ENCODE peak calls at places on chromosomes 16 and 17, in seven cellular contexts. One of them, this sample, is unnamed.

GRCh38 chr16:22788190-22788530 is 25.8 kb upstream of the HS3ST2 start:
- DNase-seq in cardiac muscle cell: no peak
- DNase-seq in left lung: no peak
- DNase-seq in GM23248: no peak
- DNase-seq in IMR-90: no peak
- DNase-seq in lower lobe of right lung: no peak
- DNase-seq in ascending aorta: no peak
- DNase-seq in this sample: no peak

GRCh38 chr16:49158029-49158642 is 123.5 kb downstream of the CBLN1 start:
- DNase-seq in ascending aorta: no peak
- DNase-seq in GM23248: peak; percentile 29
- DNase-seq in IMR-90: peak; percentile 33
- DNase-seq in cardiac muscle cell: peak; percentile 88
- DNase-seq in lower lobe of right lung: no peak
- DNase-seq in left lung: no peak
- DNase-seq in this sample: peak; percentile 67

GRCh38 chr16:57373117-57373947 is 1.0 kb downstream of the CX3CL1 start:
- DNase-seq in lower lobe of right lung: no peak
- DNase-seq in GM23248: no peak
- DNase-seq in left lung: no peak
- DNase-seq in cardiac muscle cell: no peak
- DNase-seq in ascending aorta: no peak
- DNase-seq in IMR-90: no peak
- DNase-seq in this sample: no peak

GRCh38 chr17:49495842-49496182 is 719 bp downstream of the NGFR start:
- DNase-seq in lower lobe of right lung: no peak
- DNase-seq in left lung: no peak
- DNase-seq in ascending aorta: no peak
- DNase-seq in cardiac muscle cell: no peak
- DNase-seq in IMR-90: no peak
- DNase-seq in GM23248: no peak
- DNase-seq in this sample: no peak

GRCh38 chr16:84916850-84917249 is 94.5 kb downstream of the ZDHHC7 start:
- DNase-seq in IMR-90: no peak
- DNase-seq in lower lobe of right lung: no peak
- DNase-seq in ascending aorta: no peak
- DNase-seq in cardiac muscle cell: no peak
- DNase-seq in GM23248: no peak
- DNase-seq in left lung: no peak
- DNase-seq in this sample: no peak

GRCh38 chr17:8075574-8076342 is 11.8 kb downstream of the ALOX12B start:
- DNase-seq in IMR-90: no peak
- DNase-seq in cardiac muscle cell: no peak
- DNase-seq in GM23248: no peak
- DNase-seq in left lung: no peak
- DNase-seq in ascending aorta: no peak
- DNase-seq in lower lobe of right lung: peak; percentile 23
- DNase-seq in this sample: no peak

GRCh38 chr17:76997981-76998531 is 129.9 kb downstream of the MGAT5B start:
- DNase-seq in IMR-90: no peak
- DNase-seq in lower lobe of right lung: no peak
- DNase-seq in left lung: no peak
- DNase-seq in ascending aorta: no peak
- DNase-seq in GM23248: no peak
- DNase-seq in cardiac muscle cell: no peak
- DNase-seq in this sample: no peak

GRCh38 chr17:31581022-31581483 is 189.6 kb downstream of the RAB11FIP4 start:
- DNase-seq in lower lobe of right lung: peak; percentile 85
- DNase-seq in ascending aorta: peak; percentile 90
- DNase-seq in IMR-90: peak; percentile 68
- DNase-seq in cardiac muscle cell: no peak
- DNase-seq in left lung: peak; percentile 74
- DNase-seq in GM23248: peak; percentile 83
- DNase-seq in this sample: no peak

GRCh38 chr17:61862975-61863800 is at the start of gene BRIP1:
- DNase-seq in ascending aorta: peak; percentile 95
- DNase-seq in cardiac muscle cell: peak; percentile 96
- DNase-seq in left lung: peak; percentile 94
- DNase-seq in lower lobe of right lung: peak; percentile 94
- DNase-seq in IMR-90: peak; percentile 93
- DNase-seq in GM23248: peak; percentile 98
- DNase-seq in this sample: peak; percentile 90

GRCh38 chr16:48504216-48504615 is 105.8 kb downstream of the N4BP1 start:
- DNase-seq in lower lobe of right lung: no peak
- DNase-seq in ascending aorta: no peak
- DNase-seq in GM23248: no peak
- DNase-seq in left lung: no peak
- DNase-seq in IMR-90: no peak
- DNase-seq in cardiac muscle cell: no peak
- DNase-seq in this sample: no peak

GRCh38 chr17:15463363-15463762 is 4.1 kb downstream of the CDRT4 start:
- DNase-seq in lower lobe of right lung: no peak
- DNase-seq in ascending aorta: peak; percentile 77
- DNase-seq in GM23248: peak; percentile 78
- DNase-seq in left lung: peak; percentile 44
- DNase-seq in cardiac muscle cell: peak; percentile 69
- DNase-seq in IMR-90: peak; percentile 92
- DNase-seq in this sample: no peak

GRCh38 chr16:15450624-15451023 is 16.2 kb downstream of the BMERB1 start:
- DNase-seq in lower lobe of right lung: no peak
- DNase-seq in IMR-90: no peak
- DNase-seq in ascending aorta: no peak
- DNase-seq in GM23248: peak; percentile 54
- DNase-seq in cardiac muscle cell: no peak
- DNase-seq in left lung: no peak
- DNase-seq in this sample: no peak

GRCh38 chr17:78343433-78344201 is 16.3 kb downstream of the SOCS3 start:
- DNase-seq in cardiac muscle cell: no peak
- DNase-seq in GM23248: no peak
- DNase-seq in ascending aorta: no peak
- DNase-seq in IMR-90: no peak
- DNase-seq in lower lobe of right lung: peak; percentile 78
- DNase-seq in left lung: peak; percentile 83
- DNase-seq in this sample: no peak

GRCh38 chr17:40038882-40039513 is 15.2 kb downstream of the MED24 start:
- DNase-seq in left lung: peak; percentile 63
- DNase-seq in GM23248: peak; percentile 95
- DNase-seq in lower lobe of right lung: no peak
- DNase-seq in cardiac muscle cell: peak; percentile 76
- DNase-seq in ascending aorta: peak; percentile 88
- DNase-seq in IMR-90: peak; percentile 87
- DNase-seq in this sample: no peak

GRCh38 chr17:49691677-49692191 is 13.8 kb upstream of the SPOP start:
- DNase-seq in GM23248: peak; percentile 13
- DNase-seq in lower lobe of right lung: no peak
- DNase-seq in ascending aorta: peak; percentile 45
- DNase-seq in left lung: no peak
- DNase-seq in cardiac muscle cell: no peak
- DNase-seq in IMR-90: no peak
- DNase-seq in this sample: no peak

GRCh38 chr17:60560860-60561257 is 34.8 kb upstream of the APPBP2 start:
- DNase-seq in IMR-90: no peak
- DNase-seq in ascending aorta: no peak
- DNase-seq in left lung: no peak
- DNase-seq in GM23248: no peak
- DNase-seq in lower lobe of right lung: no peak
- DNase-seq in cardiac muscle cell: no peak
- DNase-seq in this sample: no peak

GRCh38 chr17:2264023-2264860 is 39.3 kb downstream of the SMG6 start:
- DNase-seq in ascending aorta: no peak
- DNase-seq in lower lobe of right lung: no peak
- DNase-seq in IMR-90: peak; percentile 49
- DNase-seq in left lung: no peak
- DNase-seq in GM23248: no peak
- DNase-seq in cardiac muscle cell: peak; percentile 52
- DNase-seq in this sample: no peak

GRCh38 chr17:1577657-1578428 is 15.3 kb upstream of the PITPNA start:
- DNase-seq in GM23248: no peak
- DNase-seq in IMR-90: no peak
- DNase-seq in lower lobe of right lung: no peak
- DNase-seq in cardiac muscle cell: no peak
- DNase-seq in ascending aorta: no peak
- DNase-seq in left lung: peak; percentile 66
- DNase-seq in this sample: no peak

GRCh38 chr16:49620158-49620867 is 235.6 kb downstream of the ZNF423 start:
- DNase-seq in left lung: no peak
- DNase-seq in GM23248: peak; percentile 91
- DNase-seq in ascending aorta: peak; percentile 95
- DNase-seq in IMR-90: peak; percentile 53
- DNase-seq in lower lobe of right lung: no peak
- DNase-seq in cardiac muscle cell: peak; percentile 77
- DNase-seq in this sample: no peak

GRCh38 chr17:70106551-70106950 is 31.5 kb downstream of the KCNJ16 start:
- DNase-seq in lower lobe of right lung: no peak
- DNase-seq in cardiac muscle cell: no peak
- DNase-seq in GM23248: no peak
- DNase-seq in left lung: no peak
- DNase-seq in IMR-90: no peak
- DNase-seq in ascending aorta: no peak
- DNase-seq in this sample: no peak

GRCh38 chr17:70105154-70105553 is 30.1 kb downstream of the KCNJ16 start:
- DNase-seq in lower lobe of right lung: no peak
- DNase-seq in cardiac muscle cell: no peak
- DNase-seq in left lung: no peak
- DNase-seq in ascending aorta: no peak
- DNase-seq in IMR-90: no peak
- DNase-seq in GM23248: no peak
- DNase-seq in this sample: no peak

GRCh38 chr17:70102531-70102930 is 27.5 kb downstream of the KCNJ16 start:
- DNase-seq in cardiac muscle cell: no peak
- DNase-seq in lower lobe of right lung: no peak
- DNase-seq in GM23248: no peak
- DNase-seq in ascending aorta: no peak
- DNase-seq in left lung: no peak
- DNase-seq in IMR-90: no peak
- DNase-seq in this sample: no peak

GRCh38 chr17:70105641-70106040 is 30.6 kb downstream of the KCNJ16 start:
- DNase-seq in lower lobe of right lung: no peak
- DNase-seq in cardiac muscle cell: no peak
- DNase-seq in ascending aorta: no peak
- DNase-seq in GM23248: no peak
- DNase-seq in IMR-90: no peak
- DNase-seq in left lung: no peak
- DNase-seq in this sample: no peak

DNA sequence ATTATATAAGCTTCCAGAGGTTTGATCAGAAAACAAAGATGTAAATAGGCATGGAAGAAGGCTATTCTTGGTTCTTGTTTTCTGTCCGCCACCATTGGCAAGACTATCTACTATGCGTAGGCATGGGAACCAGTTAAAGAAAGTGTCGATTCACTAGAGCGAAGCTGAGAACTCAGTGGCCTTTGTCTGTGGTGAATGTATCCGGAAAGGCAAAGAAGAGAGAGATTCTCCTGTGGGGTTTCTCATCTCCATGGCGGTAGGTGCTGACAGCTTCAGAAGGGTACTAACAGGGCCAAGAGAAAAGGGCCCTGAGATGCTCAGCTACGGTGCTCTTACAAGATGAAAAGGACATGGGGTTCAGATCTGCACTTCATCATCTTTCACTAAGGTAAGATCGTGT is 29.7 kb downstream of the KCNJ16 start:
- DNase-seq in GM23248: no peak
- DNase-seq in IMR-90: no peak
- DNase-seq in cardiac muscle cell: no peak
- DNase-seq in lower lobe of right lung: no peak
- DNase-seq in ascending aorta: no peak
- DNase-seq in left lung: no peak
- DNase-seq in this sample: no peak
- H3K4me1 ChIP-seq in GM23248: peaks cover 5% of the 10 kb centered on the region
- H3K4me1 ChIP-seq in IMR-90: no peaks in the 10 kb centered on the region
- H3K4me1 ChIP-seq in cardiac muscle cell: no peaks in the 10 kb centered on the region
- H3K4me1 ChIP-seq in lower lobe of right lung: no peaks in the 10 kb centered on the region
- H3K4me1 ChIP-seq in ascending aorta: peaks cover 12% of the 10 kb centered on the region
- H3K4me1 ChIP-seq in left lung: peaks cover 4% of the 10 kb centered on the region
- H3K4me1 ChIP-seq in this sample: no peaks in the 10 kb centered on the region

GRCh38 chr17:75034236-75034908 is 12.4 kb downstream of the ATP5PD start:
- DNase-seq in left lung: peak; percentile 84
- DNase-seq in IMR-90: peak; percentile 85
- DNase-seq in lower lobe of right lung: peak; percentile 89
- DNase-seq in GM23248: peak; percentile 88
- DNase-seq in cardiac muscle cell: peak; percentile 89
- DNase-seq in ascending aorta: peak; percentile 95
- DNase-seq in this sample: peak; percentile 82

GRCh38 chr17:75032896-75033294 is 13.9 kb downstream of the ATP5PD start:
- DNase-seq in ascending aorta: peak; percentile 80
- DNase-seq in GM23248: peak; percentile 60
- DNase-seq in lower lobe of right lung: no peak
- DNase-seq in IMR-90: no peak
- DNase-seq in cardiac muscle cell: no peak
- DNase-seq in left lung: no peak
- DNase-seq in this sample: no peak

GRCh38 chr17:75036643-75037268 is 10.0 kb downstream of the ATP5PD start:
- DNase-seq in ascending aorta: peak; percentile 90
- DNase-seq in GM23248: peak; percentile 97
- DNase-seq in cardiac muscle cell: peak; percentile 11
- DNase-seq in left lung: peak; percentile 89
- DNase-seq in lower lobe of right lung: peak; percentile 81
- DNase-seq in IMR-90: peak; percentile 77
- DNase-seq in this sample: no peak

GRCh38 chr17:75031972-75032895 is 14.5 kb downstream of the ATP5PD start:
- DNase-seq in lower lobe of right lung: peak; percentile 68
- DNase-seq in left lung: peak; percentile 71
- DNase-seq in cardiac muscle cell: peak; percentile 41
- DNase-seq in GM23248: peak; percentile 95
- DNase-seq in IMR-90: peak; percentile 84
- DNase-seq in ascending aorta: peak; percentile 94
- DNase-seq in this sample: no peak

GRCh38 chr17:75033346-75034235 is 13.2 kb downstream of the ATP5PD start:
- DNase-seq in left lung: peak; percentile 90
- DNase-seq in cardiac muscle cell: peak; percentile 91
- DNase-seq in lower lobe of right lung: peak; percentile 88
- DNase-seq in ascending aorta: peak; percentile 97
- DNase-seq in IMR-90: peak; percentile 90
- DNase-seq in GM23248: peak; percentile 92
- DNase-seq in this sample: peak; percentile 83
- H3K4me3 ChIP-seq in left lung: peak overlapping the region; percentile 69
- H3K4me3 ChIP-seq in cardiac muscle cell: peak overlapping the region; percentile 67
- H3K4me3 ChIP-seq in lower lobe of right lung: peak overlapping the region; percentile 84
- H3K4me3 ChIP-seq in ascending aorta: peak overlapping the region; percentile 79
- H3K4me3 ChIP-seq in IMR-90: peak overlapping the region; percentile 70
- H3K4me3 ChIP-seq in GM23248: peak overlapping the region; percentile 92
- H3K4me3 ChIP-seq in this sample: peak overlapping the region; percentile 79

GRCh38 chr17:56978441-56979090 is 635 bp downstream of the SCPEP1 start:
- DNase-seq in ascending aorta: no peak
- DNase-seq in cardiac muscle cell: no peak
- DNase-seq in lower lobe of right lung: no peak
- DNase-seq in left lung: no peak
- DNase-seq in GM23248: peak; percentile 23
- DNase-seq in IMR-90: peak; percentile 5
- DNase-seq in this sample: no peak
- H3K4me1 ChIP-seq in ascending aorta: peaks cover 10% of the 10 kb centered on the region
- H3K4me1 ChIP-seq in cardiac muscle cell: peaks cover 8% of the 10 kb centered on the region
- H3K4me1 ChIP-seq in lower lobe of right lung: peaks cover 30% of the 10 kb centered on the region
- H3K4me1 ChIP-seq in left lung: peaks cover 47% of the 10 kb centered on the region
- H3K4me1 ChIP-seq in GM23248: peaks cover 6% of the 10 kb centered on the region
- H3K4me1 ChIP-seq in IMR-90: peaks cover 3% of the 10 kb centered on the region
- H3K4me1 ChIP-seq in this sample: no peaks in the 10 kb centered on the region

GRCh38 chr16:53745126-53745525 is 41.2 kb downstream of the FTO start:
- DNase-seq in cardiac muscle cell: no peak
- DNase-seq in left lung: no peak
- DNase-seq in ascending aorta: no peak
- DNase-seq in IMR-90: no peak
- DNase-seq in lower lobe of right lung: no peak
- DNase-seq in GM23248: peak; percentile 85
- DNase-seq in this sample: no peak
- H3K4me3 ChIP-seq in cardiac muscle cell: no peak overlapping the region
- H3K4me3 ChIP-seq in left lung: no peak overlapping the region
- H3K4me3 ChIP-seq in ascending aorta: no peak overlapping the region
- H3K4me3 ChIP-seq in IMR-90: no peak overlapping the region
- H3K4me3 ChIP-seq in lower lobe of right lung: no peak overlapping the region
- H3K4me3 ChIP-seq in GM23248: peak overlapping the region; percentile 26
- H3K4me3 ChIP-seq in this sample: no peak overlapping the region

GRCh38 chr17:81298325-81298990 is 3.4 kb upstream of the SLC38A10 start:
- DNase-seq in lower lobe of right lung: no peak
- DNase-seq in cardiac muscle cell: no peak
- DNase-seq in GM23248: no peak
- DNase-seq in ascending aorta: no peak
- DNase-seq in left lung: no peak
- DNase-seq in IMR-90: no peak
- DNase-seq in this sample: no peak
- H3K4me1 ChIP-seq in lower lobe of right lung: peaks cover 43% of the 10 kb centered on the region
- H3K4me1 ChIP-seq in cardiac muscle cell: peaks cover 5% of the 10 kb centered on the region
- H3K4me1 ChIP-seq in GM23248: peaks cover 12% of the 10 kb centered on the region
- H3K4me1 ChIP-seq in ascending aorta: peaks cover 12% of the 10 kb centered on the region
- H3K4me1 ChIP-seq in left lung: peaks cover 30% of the 10 kb centered on the region
- H3K4me1 ChIP-seq in IMR-90: peaks cover 4% of the 10 kb centered on the region
- H3K4me1 ChIP-seq in this sample: no peaks in the 10 kb centered on the region

This sample was measured in iPS DF 6.9.